ENCODE peak calls at places on chromosomes 12 and 14, in four cellular contexts. B is CD8-positive, alpha-beta T cell; Z is H4; J is germinal center. E is an unnamed sample.

GRCh38 chr14:83520837-83521236 is 1987.2 kb upstream of the SEL1L start:
- DNase-seq in B (no peak), Z (peak; percentile 6), J (no peak), E (no peak)

GRCh38 chr12:106139422-106140141 is 828 bp upstream of the NUAK1 start:
- DNase-seq in B (no peak), Z (peak; percentile 69), J (no peak), E (no peak)

GRCh38 chr12:913919-914718 is 35.4 kb downstream of the RAD52 start:
- DNase-seq in B (no peak), Z (peak; percentile 23), J (no peak), E (no peak)

GRCh38 chr14:61269321-61270083 is 11.6 kb downstream of the TMEM30B start:
- DNase-seq in B (peak; percentile 80), Z (peak; percentile 72), J (peak; percentile 64), E (peak; percentile 70)

GRCh38 chr12:122422769-122423257 is 344 bp upstream of the CLIP1 start:
- DNase-seq in B (no peak), Z (no peak), J (peak; percentile 8), E (peak; percentile 62)

GRCh38 chr14:101588990-101589389 is 27.7 kb downstream of the DIO3 start:
- DNase-seq in B (no peak), Z (no peak), J (no peak), E (no peak)

GRCh38 chr12:4355843-4356327 is 23.6 kb downstream of the FGF23 start:
- DNase-seq in B (peak; percentile 40), Z (peak; percentile 56), J (no peak), E (peak; percentile 22)

GRCh38 chr14:60331201-60332045 is 82.4 kb downstream of the PPM1A start:
- DNase-seq in B (peak; percentile 80), Z (peak; percentile 37), J (peak; percentile 68), E (peak; percentile 96)

GRCh38 chr14:32472512-32473472 is 143.7 kb downstream of the AKAP6 start:
- DNase-seq in B (no peak), Z (peak; percentile 65), J (no peak), E (no peak)